ENCODE peak calls at places on chromosomes 3 and 15, in five cellular contexts. One of them, this sample, is unnamed.

GRCh38 chr3:127158614-127159221 is 34.2 kb upstream of the PRR23E start:
- DNase-seq in heart right ventricle: no peak
- DNase-seq in Peyer's patch: peak
- DNase-seq in dorsolateral prefrontal cortex: peak
- DNase-seq in cardiac muscle cell: peak
- DNase-seq in this sample: no peak

GRCh38 chr15:75089781-75090734 is 66.7 kb downstream of the PPCDC start:
- DNase-seq in cardiac muscle cell: peak
- DNase-seq in dorsolateral prefrontal cortex: no peak
- DNase-seq in Peyer's patch: no peak
- DNase-seq in heart right ventricle: peak
- DNase-seq in this sample: no peak

GRCh38 chr15:79365765-79366164 is 54.9 kb downstream of the TMED3 start:
- DNase-seq in Peyer's patch: no peak
- DNase-seq in dorsolateral prefrontal cortex: no peak
- DNase-seq in cardiac muscle cell: no peak
- DNase-seq in heart right ventricle: no peak
- DNase-seq in this sample: no peak

GRCh38 chr3:140767536-140767935 is 89.7 kb downstream of the TRIM42 start:
- DNase-seq in Peyer's patch: no peak
- DNase-seq in heart right ventricle: no peak
- DNase-seq in dorsolateral prefrontal cortex: no peak
- DNase-seq in cardiac muscle cell: no peak
- DNase-seq in this sample: no peak

GRCh38 chr3:3333571-3333970 is 154.1 kb upstream of the CRBN start:
- DNase-seq in cardiac muscle cell: no peak
- DNase-seq in dorsolateral prefrontal cortex: no peak
- DNase-seq in heart right ventricle: no peak
- DNase-seq in Peyer's patch: no peak
- DNase-seq in this sample: no peak

GRCh38 chr3:52091566-52092290 is 35.4 kb upstream of the DUSP7 start:
- DNase-seq in Peyer's patch: no peak
- DNase-seq in dorsolateral prefrontal cortex: peak
- DNase-seq in cardiac muscle cell: peak
- DNase-seq in heart right ventricle: no peak
- DNase-seq in this sample: no peak

GRCh38 chr15:64122936-64123351 is 27.2 kb downstream of the SNX1 start:
- DNase-seq in dorsolateral prefrontal cortex: peak
- DNase-seq in cardiac muscle cell: no peak
- DNase-seq in heart right ventricle: no peak
- DNase-seq in Peyer's patch: no peak
- DNase-seq in this sample: no peak

GRCh38 chr15:71278989-71279756 is 163.9 kb downstream of the THSD4 start:
- DNase-seq in Peyer's patch: no peak
- DNase-seq in cardiac muscle cell: peak
- DNase-seq in dorsolateral prefrontal cortex: no peak
- DNase-seq in heart right ventricle: no peak
- DNase-seq in this sample: peak

GRCh38 chr15:43104426-43104825 is 1.4 kb downstream of the UBR1 start:
- DNase-seq in cardiac muscle cell: no peak
- DNase-seq in dorsolateral prefrontal cortex: no peak
- DNase-seq in Peyer's patch: no peak
- DNase-seq in heart right ventricle: no peak
- DNase-seq in this sample: no peak

GRCh38 chr3:172321035-172321434 is 127.2 kb downstream of the GHSR start:
- DNase-seq in cardiac muscle cell: peak
- DNase-seq in heart right ventricle: no peak
- DNase-seq in Peyer's patch: no peak
- DNase-seq in dorsolateral prefrontal cortex: no peak
- DNase-seq in this sample: no peak

GRCh38 chr15:63331456-63331855 is 50.2 kb downstream of the CA12 start:
- DNase-seq in heart right ventricle: no peak
- DNase-seq in dorsolateral prefrontal cortex: no peak
- DNase-seq in cardiac muscle cell: peak
- DNase-seq in Peyer's patch: no peak
- DNase-seq in this sample: no peak

GRCh38 chr15:44153352-44153751 is 41.7 kb downstream of the FRMD5 start:
- DNase-seq in dorsolateral prefrontal cortex: no peak
- DNase-seq in heart right ventricle: no peak
- DNase-seq in Peyer's patch: no peak
- DNase-seq in cardiac muscle cell: no peak
- DNase-seq in this sample: no peak
- H3K27ac ChIP-seq in dorsolateral prefrontal cortex: no peak
- H3K27ac ChIP-seq in heart right ventricle: no peak
- H3K27ac ChIP-seq in Peyer's patch: no peak
- H3K27ac ChIP-seq in cardiac muscle cell: no peak
- H3K27ac ChIP-seq in this sample: no peak

GRCh38 chr3:120417272-120417911 is 33.4 kb downstream of the FSTL1 start:
- DNase-seq in cardiac muscle cell: peak
- DNase-seq in Peyer's patch: peak
- DNase-seq in dorsolateral prefrontal cortex: peak
- DNase-seq in heart right ventricle: peak
- DNase-seq in this sample: peak

GRCh38 chr3:120418446-120418845 is 32.3 kb downstream of the FSTL1 start:
- DNase-seq in heart right ventricle: no peak
- DNase-seq in dorsolateral prefrontal cortex: no peak
- DNase-seq in Peyer's patch: no peak
- DNase-seq in cardiac muscle cell: no peak
- DNase-seq in this sample: no peak

GRCh38 chr3:120419797-120420196 is 31.0 kb downstream of the FSTL1 start:
- DNase-seq in dorsolateral prefrontal cortex: no peak
- DNase-seq in cardiac muscle cell: no peak
- DNase-seq in heart right ventricle: peak
- DNase-seq in Peyer's patch: no peak
- DNase-seq in this sample: no peak

GRCh38 chr3:120420360-120420759 is 30.4 kb downstream of the FSTL1 start:
- DNase-seq in heart right ventricle: no peak
- DNase-seq in Peyer's patch: no peak
- DNase-seq in cardiac muscle cell: no peak
- DNase-seq in dorsolateral prefrontal cortex: no peak
- DNase-seq in this sample: no peak

GRCh38 chr3:120418866-120419490 is 31.8 kb downstream of the FSTL1 start:
- DNase-seq in dorsolateral prefrontal cortex: peak
- DNase-seq in Peyer's patch: peak
- DNase-seq in heart right ventricle: peak
- DNase-seq in cardiac muscle cell: peak
- DNase-seq in this sample: peak
- TF ChIP-seq CTCF in dorsolateral prefrontal cortex: peak
- TF ChIP-seq CTCF in Peyer's patch: peak
- TF ChIP-seq CTCF in heart right ventricle: peak
- TF ChIP-seq CTCF in cardiac muscle cell: peak
- TF ChIP-seq CTCF in this sample: peak

GRCh38 chr3:183958226-183958625 is 59.5 kb downstream of the ABCC5 start:
- DNase-seq in dorsolateral prefrontal cortex: no peak
- DNase-seq in cardiac muscle cell: no peak
- DNase-seq in Peyer's patch: no peak
- DNase-seq in heart right ventricle: no peak
- DNase-seq in this sample: no peak
- H3K27ac ChIP-seq in dorsolateral prefrontal cortex: no peak
- H3K27ac ChIP-seq in cardiac muscle cell: no peak
- H3K27ac ChIP-seq in Peyer's patch: no peak
- H3K27ac ChIP-seq in heart right ventricle: no peak
- H3K27ac ChIP-seq in this sample: peak

GRCh38 chr3:161999846-162000245 is 503.2 kb downstream of the OTOL1 start:
- DNase-seq in Peyer's patch: no peak
- DNase-seq in cardiac muscle cell: no peak
- DNase-seq in heart right ventricle: no peak
- DNase-seq in dorsolateral prefrontal cortex: no peak
- DNase-seq in this sample: no peak
- TF ChIP-seq CTCF in Peyer's patch: no peak
- TF ChIP-seq CTCF in cardiac muscle cell: no peak
- TF ChIP-seq CTCF in heart right ventricle: no peak
- TF ChIP-seq CTCF in dorsolateral prefrontal cortex: no peak
- TF ChIP-seq CTCF in this sample: no peak

GRCh38 chr3:27568393-27568792 is 84.2 kb upstream of the SLC4A7 start:
- DNase-seq in heart right ventricle: peak
- DNase-seq in dorsolateral prefrontal cortex: peak
- DNase-seq in cardiac muscle cell: peak
- DNase-seq in Peyer's patch: no peak
- DNase-seq in this sample: peak
- H3K27ac ChIP-seq in heart right ventricle: no peak
- H3K27ac ChIP-seq in dorsolateral prefrontal cortex: no peak
- H3K27ac ChIP-seq in cardiac muscle cell: no peak
- H3K27ac ChIP-seq in Peyer's patch: no peak
- H3K27ac ChIP-seq in this sample: no peak

GRCh38 chr15:69725957-69726356 is 273.3 kb downstream of the RPLP1 start:
- DNase-seq in cardiac muscle cell: no peak
- DNase-seq in Peyer's patch: no peak
- DNase-seq in dorsolateral prefrontal cortex: no peak
- DNase-seq in heart right ventricle: no peak
- DNase-seq in this sample: no peak
- TF ChIP-seq CTCF in cardiac muscle cell: no peak
- TF ChIP-seq CTCF in Peyer's patch: no peak
- TF ChIP-seq CTCF in dorsolateral prefrontal cortex: no peak
- TF ChIP-seq CTCF in heart right ventricle: no peak
- TF ChIP-seq CTCF in this sample: no peak